ENCODE peak calls at places on chromosomes 12 and 14, in seven cellular contexts. One of them, this sample, is unnamed.

GRCh38 chr12:83690465-83690864 is 1003.8 kb downstream of the TMTC2 start:
- DNase-seq in HepG2: no peak
- DNase-seq in HCT116: no peak
- DNase-seq in SK-N-SH: no peak
- DNase-seq in K562: no peak
- DNase-seq in GM12878: no peak
- DNase-seq in H1: no peak
- DNase-seq in this sample: no peak

GRCh38 chr14:69387311-69387710 is 10.8 kb downstream of the ERH start:
- DNase-seq in HepG2: no peak
- DNase-seq in HCT116: no peak
- DNase-seq in SK-N-SH: no peak
- DNase-seq in K562: no peak
- DNase-seq in GM12878: no peak
- DNase-seq in H1: no peak
- DNase-seq in this sample: no peak

GRCh38 chr14:24434676-24435075 is 4.9 kb downstream of the KHNYN start:
- DNase-seq in HepG2: no peak
- DNase-seq in HCT116: no peak
- DNase-seq in SK-N-SH: no peak
- DNase-seq in K562: no peak
- DNase-seq in GM12878: no peak
- DNase-seq in H1: no peak
- DNase-seq in this sample: no peak

GRCh38 chr14:99174920-99175319 is 97.1 kb downstream of the BCL11B start:
- DNase-seq in HepG2: no peak
- DNase-seq in HCT116: no peak
- DNase-seq in SK-N-SH: no peak
- DNase-seq in K562: no peak
- DNase-seq in GM12878: no peak
- DNase-seq in H1: no peak
- DNase-seq in this sample: no peak

GRCh38 chr12:130280226-130280625 is 57.5 kb upstream of the PIWIL1 start:
- DNase-seq in HepG2: no peak
- DNase-seq in HCT116: no peak
- DNase-seq in SK-N-SH: no peak
- DNase-seq in K562: no peak
- DNase-seq in GM12878: no peak
- DNase-seq in H1: no peak
- DNase-seq in this sample: no peak

GRCh38 chr12:89427508-89428156 is 75.3 kb upstream of the DUSP6 start:
- DNase-seq in HepG2: no peak
- DNase-seq in HCT116: no peak
- DNase-seq in SK-N-SH: no peak
- DNase-seq in K562: no peak
- DNase-seq in GM12878: peak
- DNase-seq in H1: no peak
- DNase-seq in this sample: no peak

GRCh38 chr12:57260366-57260765 is 9.4 kb upstream of the STAC3 start:
- DNase-seq in HepG2: no peak
- DNase-seq in HCT116: no peak
- DNase-seq in SK-N-SH: no peak
- DNase-seq in K562: no peak
- DNase-seq in GM12878: no peak
- DNase-seq in H1: no peak
- DNase-seq in this sample: no peak

GRCh38 chr14:21192447-21192822 is 36.6 kb upstream of the OR5AU1 start:
- DNase-seq in HepG2: no peak
- DNase-seq in HCT116: no peak
- DNase-seq in SK-N-SH: no peak
- DNase-seq in K562: no peak
- DNase-seq in GM12878: no peak
- DNase-seq in H1: no peak
- DNase-seq in this sample: no peak

GRCh38 chr14:69713127-69713800 is 53.7 kb upstream of the SRSF5 start:
- DNase-seq in HepG2: no peak
- DNase-seq in HCT116: no peak
- DNase-seq in SK-N-SH: no peak
- DNase-seq in K562: no peak
- DNase-seq in GM12878: no peak
- DNase-seq in H1: peak
- DNase-seq in this sample: no peak

GRCh38 chr14:22194669-22195068 is 394.4 kb downstream of the DAD1 start:
- DNase-seq in HepG2: no peak
- DNase-seq in HCT116: no peak
- DNase-seq in SK-N-SH: no peak
- DNase-seq in K562: no peak
- DNase-seq in GM12878: no peak
- DNase-seq in H1: no peak
- DNase-seq in this sample: no peak

GRCh38 chr14:36301159-36301558 is 19.3 kb downstream of the MBIP start:
- DNase-seq in HepG2: no peak
- DNase-seq in HCT116: no peak
- DNase-seq in SK-N-SH: no peak
- DNase-seq in K562: no peak
- DNase-seq in GM12878: no peak
- DNase-seq in H1: no peak
- DNase-seq in this sample: no peak

GRCh38 chr12:118330421-118331018 is 42.2 kb downstream of the TAOK3 start:
- DNase-seq in HepG2: no peak
- DNase-seq in HCT116: no peak
- DNase-seq in SK-N-SH: peak
- DNase-seq in K562: peak
- DNase-seq in GM12878: no peak
- DNase-seq in H1: no peak
- DNase-seq in this sample: no peak

GRCh38 chr14:49461529-49462401 is 124.4 kb downstream of the RPS29 start:
- DNase-seq in HepG2: peak
- DNase-seq in HCT116: peak
- DNase-seq in SK-N-SH: peak
- DNase-seq in K562: peak
- DNase-seq in GM12878: peak
- DNase-seq in H1: no peak
- DNase-seq in this sample: peak

GRCh38 chr12:23760495-23760894 is 189.0 kb downstream of the SOX5 start:
- DNase-seq in HepG2: no peak
- DNase-seq in HCT116: no peak
- DNase-seq in SK-N-SH: no peak
- DNase-seq in K562: no peak
- DNase-seq in GM12878: no peak
- DNase-seq in H1: peak
- DNase-seq in this sample: peak

GRCh38 chr12:5592313-5592712 is 160.4 kb downstream of the NTF3 start:
- DNase-seq in HepG2: no peak
- DNase-seq in HCT116: no peak
- DNase-seq in SK-N-SH: no peak
- DNase-seq in K562: no peak
- DNase-seq in GM12878: no peak
- DNase-seq in H1: no peak
- DNase-seq in this sample: no peak

GRCh38 chr14:51094282-51094821 is 553 bp downstream of the TRIM9 start:
- DNase-seq in HepG2: no peak
- DNase-seq in HCT116: no peak
- DNase-seq in SK-N-SH: peak
- DNase-seq in K562: no peak
- DNase-seq in GM12878: no peak
- DNase-seq in H1: peak
- DNase-seq in this sample: no peak

GRCh38 chr14:104388011-104388521 is 191.5 kb upstream of the C14orf180 start:
- DNase-seq in HepG2: no peak
- DNase-seq in HCT116: no peak
- DNase-seq in SK-N-SH: no peak
- DNase-seq in K562: no peak
- DNase-seq in GM12878: no peak
- DNase-seq in H1: no peak
- DNase-seq in this sample: no peak

GRCh38 chr14:104390941-104391901 is 188.3 kb upstream of the C14orf180 start:
- DNase-seq in HepG2: no peak
- DNase-seq in HCT116: no peak
- DNase-seq in SK-N-SH: no peak
- DNase-seq in K562: no peak
- DNase-seq in GM12878: no peak
- DNase-seq in H1: no peak
- DNase-seq in this sample: no peak

GRCh38 chr14:104390221-104390931 is 189.2 kb upstream of the C14orf180 start:
- DNase-seq in HepG2: no peak
- DNase-seq in HCT116: no peak
- DNase-seq in SK-N-SH: no peak
- DNase-seq in K562: no peak
- DNase-seq in GM12878: no peak
- DNase-seq in H1: no peak
- DNase-seq in this sample: no peak

GRCh38 chr14:104388631-104389325 is 190.8 kb upstream of the C14orf180 start:
- DNase-seq in HepG2: no peak
- DNase-seq in HCT116: no peak
- DNase-seq in SK-N-SH: peak
- DNase-seq in K562: no peak
- DNase-seq in GM12878: no peak
- DNase-seq in H1: no peak
- DNase-seq in this sample: no peak

DNA sequence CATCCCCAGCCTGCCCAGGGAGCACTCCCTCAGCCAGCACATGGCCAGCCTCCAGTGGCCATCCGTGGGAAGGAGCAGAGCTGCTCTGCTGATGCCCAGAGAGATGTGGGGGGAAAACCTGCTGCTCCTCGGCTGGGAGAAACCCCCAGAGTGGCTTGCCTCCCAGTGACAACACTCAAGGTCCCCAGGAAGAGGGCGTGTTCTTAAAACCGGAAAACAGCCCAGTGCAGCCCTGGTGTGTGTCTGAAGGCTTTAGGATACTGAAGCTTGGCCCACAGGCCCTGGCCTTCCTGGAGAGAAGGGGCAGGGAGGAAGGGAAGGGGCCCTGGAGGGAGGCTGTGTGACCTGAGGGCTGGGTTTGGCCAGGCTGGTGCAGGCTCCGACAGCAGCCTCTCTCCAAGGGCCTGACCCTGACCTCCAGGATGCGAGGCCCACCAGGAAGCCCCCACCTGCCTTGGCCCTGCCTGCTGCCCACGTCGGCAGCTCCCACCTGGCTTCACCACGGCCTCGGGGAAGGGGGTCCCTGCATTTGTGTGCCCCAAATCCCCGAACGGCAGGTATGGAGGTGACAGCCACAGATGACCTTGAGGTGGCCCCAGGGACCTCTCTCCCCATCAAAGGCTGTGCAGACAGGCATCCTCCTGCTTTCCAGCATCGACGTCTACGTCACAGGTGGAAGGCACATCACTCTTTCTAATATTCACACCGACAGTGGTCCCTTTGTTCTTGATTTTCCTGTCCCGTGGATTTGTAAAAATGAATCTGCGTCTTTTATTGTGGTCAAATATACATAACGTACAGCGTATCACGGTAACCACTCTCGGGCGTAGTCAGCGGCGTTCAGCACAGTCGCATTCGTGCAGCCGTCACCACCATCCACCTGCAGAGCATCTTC is 190.0 kb upstream of the C14orf180 start:
- DNase-seq in HepG2: no peak
- DNase-seq in HCT116: no peak
- DNase-seq in SK-N-SH: peak
- DNase-seq in K562: no peak
- DNase-seq in GM12878: no peak
- DNase-seq in H1: no peak
- DNase-seq in this sample: no peak
- TF ChIP-seq JUND in HepG2: no peak
- TF ChIP-seq JUND in HCT116: no peak
- TF ChIP-seq JUND in SK-N-SH: no peak
- TF ChIP-seq JUND in K562: no peak
- TF ChIP-seq JUND in GM12878: no peak
- TF ChIP-seq JUND in H1: no peak
- TF ChIP-seq JUND in this sample: no peak

GRCh38 chr14:68379510-68380303 is 413.2 kb downstream of the ZFP36L1 start:
- DNase-seq in HepG2: no peak
- DNase-seq in HCT116: no peak
- DNase-seq in SK-N-SH: no peak
- DNase-seq in K562: no peak
- DNase-seq in GM12878: no peak
- DNase-seq in H1: no peak
- DNase-seq in this sample: no peak
- TF ChIP-seq JUND in HepG2: no peak
- TF ChIP-seq JUND in HCT116: no peak
- TF ChIP-seq JUND in SK-N-SH: no peak
- TF ChIP-seq JUND in K562: no peak
- TF ChIP-seq JUND in GM12878: no peak
- TF ChIP-seq JUND in H1: no peak
- TF ChIP-seq JUND in this sample: no peak

GRCh38 chr12:132106921-132107320 is 37.2 kb downstream of the DDX51 start:
- DNase-seq in HepG2: no peak
- DNase-seq in HCT116: no peak
- DNase-seq in SK-N-SH: no peak
- DNase-seq in K562: no peak
- DNase-seq in GM12878: no peak
- DNase-seq in H1: no peak
- DNase-seq in this sample: no peak
- TF ChIP-seq JUND in HepG2: no peak
- TF ChIP-seq JUND in HCT116: no peak
- TF ChIP-seq JUND in SK-N-SH: no peak
- TF ChIP-seq JUND in K562: no peak
- TF ChIP-seq JUND in GM12878: no peak
- TF ChIP-seq JUND in H1: no peak
- TF ChIP-seq JUND in this sample: no peak

GRCh38 chr14:65345264-65345663 is 67.3 kb upstream of the FUT8 start:
- DNase-seq in HepG2: no peak
- DNase-seq in HCT116: no peak
- DNase-seq in SK-N-SH: no peak
- DNase-seq in K562: no peak
- DNase-seq in GM12878: no peak
- DNase-seq in H1: no peak
- DNase-seq in this sample: no peak

GRCh38 chr14:65349100-65349499 is 63.4 kb upstream of the FUT8 start:
- DNase-seq in HepG2: peak
- DNase-seq in HCT116: no peak
- DNase-seq in SK-N-SH: no peak
- DNase-seq in K562: peak
- DNase-seq in GM12878: no peak
- DNase-seq in H1: no peak
- DNase-seq in this sample: no peak

GRCh38 chr14:65344011-65344410 is 68.5 kb upstream of the FUT8 start:
- DNase-seq in HepG2: no peak
- DNase-seq in HCT116: no peak
- DNase-seq in SK-N-SH: no peak
- DNase-seq in K562: no peak
- DNase-seq in GM12878: no peak
- DNase-seq in H1: no peak
- DNase-seq in this sample: no peak

GRCh38 chr14:65348137-65348536 is 64.4 kb upstream of the FUT8 start:
- DNase-seq in HepG2: no peak
- DNase-seq in HCT116: no peak
- DNase-seq in SK-N-SH: no peak
- DNase-seq in K562: no peak
- DNase-seq in GM12878: no peak
- DNase-seq in H1: no peak
- DNase-seq in this sample: no peak

DNA sequence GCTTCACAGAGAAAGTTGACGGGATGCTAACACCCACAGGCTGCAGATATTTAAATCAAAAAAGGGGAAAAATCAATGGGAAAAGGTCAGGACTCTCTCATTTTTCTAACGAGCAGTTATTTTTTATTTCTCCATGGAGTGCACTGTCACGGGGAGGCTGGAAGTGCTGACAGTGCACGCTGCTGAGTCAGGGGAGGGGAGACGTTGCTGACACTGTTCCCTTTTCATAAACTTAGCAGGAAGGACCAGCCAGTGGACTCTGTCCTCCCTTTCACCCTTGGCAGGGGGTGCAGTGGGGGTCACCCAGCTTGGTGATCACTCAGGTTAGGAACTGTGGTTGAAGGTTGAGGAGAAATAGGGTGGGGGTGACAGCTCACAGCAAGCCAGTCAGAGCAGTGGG is 65.6 kb upstream of the FUT8 start:
- DNase-seq in HepG2: no peak
- DNase-seq in HCT116: no peak
- DNase-seq in SK-N-SH: no peak
- DNase-seq in K562: no peak
- DNase-seq in GM12878: no peak
- DNase-seq in H1: no peak
- DNase-seq in this sample: no peak
- TF ChIP-seq JUND in HepG2: no peak
- TF ChIP-seq JUND in HCT116: no peak
- TF ChIP-seq JUND in SK-N-SH: no peak
- TF ChIP-seq JUND in K562: no peak
- TF ChIP-seq JUND in GM12878: no peak
- TF ChIP-seq JUND in H1: no peak
- TF ChIP-seq JUND in this sample: no peak

This sample was measured in T47D.